ENCODE peak calls at places on chromosome 20, in nine cellular contexts. M is mesothelial cell of epicardium, A is AG04450, P is IMR-90, K is left lung, Z is stomach, L is endothelial cell, W is neural crest cell, U is NB4. E is an unnamed sample.

GRCh38 chr20:58797371-58798050 is 53.2 kb downstream of the GNAS-AS1 start:
- DNase-seq in Z (no peak), M (no peak), K (no peak), U (no peak), A (no peak), W (no peak), P (no peak), L (no peak), E (no peak)

GRCh38 chr20:62346398-62347150 is 20.5 kb downstream of the LAMA5 start:
- DNase-seq in U (no peak), M (no peak), K (no peak), A (no peak), Z (no peak), W (no peak), P (no peak), L (no peak), E (no peak)

GRCh38 chr20:62516345-62516744 is 40.5 kb upstream of the GATA5 start:
- DNase-seq in Z (peak; percentile 55), U (no peak), P (no peak), L (no peak), K (no peak), M (no peak), W (no peak), A (no peak), E (no peak)

GRCh38 chr20:19661717-19662637 is 96.1 kb upstream of the RIN2 start:
- DNase-seq in U (peak; percentile 80), K (peak; percentile 55), P (peak; percentile 71), A (peak; percentile 42), M (peak; percentile 70), L (peak; percentile 64), Z (peak; percentile 71), W (peak; percentile 68), E (peak; percentile 72)

GRCh38 chr20:52193886-52194545 is 2.4 kb upstream of the ZFP64 start:
- DNase-seq in L (no peak), U (no peak), Z (no peak), W (no peak), A (no peak), M (no peak), P (no peak), K (no peak), E (no peak)

GRCh38 chr20:64093013-64093503 is 8.9 kb upstream of the LKAAEAR1 start:
- DNase-seq in A (no peak), P (no peak), Z (no peak), L (no peak), U (no peak), M (no peak), W (no peak), K (no peak), E (no peak)

GRCh38 chr20:4813839-4814695 is 92.4 kb downstream of the PRND start:
- DNase-seq in K (no peak), L (peak; percentile 37), A (no peak), U (peak; percentile 94), Z (no peak), P (no peak), M (no peak), W (no peak), E (peak; percentile 22)

GRCh38 chr20:59631751-59632380 is 27.5 kb downstream of the PHACTR3 start:
- DNase-seq in Z (no peak), L (no peak), P (no peak), K (no peak), M (peak; percentile 29), U (no peak), A (no peak), W (no peak), E (no peak)

GRCh38 chr20:327041-327945 is 1.9 kb downstream of the SOX12 start:
- DNase-seq in W (peak; percentile 86), P (peak; percentile 92), A (peak; percentile 90), K (peak; percentile 90), L (peak; percentile 88), M (peak; percentile 94), U (peak; percentile 97), Z (peak; percentile 84), E (peak; percentile 92)

GRCh38 chr20:10313701-10314100 is 95.1 kb downstream of the SNAP25 start:
- DNase-seq in K (no peak), A (no peak), M (no peak), P (peak; percentile 20), L (no peak), U (no peak), Z (no peak), W (no peak), E (no peak)

GRCh38 chr20:18984238-18985200 is 170.9 kb downstream of the SCP2D1 start:
- DNase-seq in Z (no peak), L (no peak), M (no peak), U (peak; percentile 37), K (no peak), W (no peak), P (no peak), A (no peak), E (no peak)

GRCh38 chr20:64108731-64109389 is 1.5 kb upstream of the NPBWR2 start:
- DNase-seq in M (peak; percentile 29), K (peak; percentile 11), A (no peak), L (no peak), P (no peak), U (no peak), W (no peak), Z (peak; percentile 23), E (peak; percentile 3)

GRCh38 chr20:8082025-8082424 is 50.0 kb upstream of the PLCB1 start:
- DNase-seq in L (no peak), K (no peak), Z (no peak), P (no peak), W (no peak), U (peak; percentile 4), A (no peak), M (no peak), E (peak; percentile 46)

DNA sequence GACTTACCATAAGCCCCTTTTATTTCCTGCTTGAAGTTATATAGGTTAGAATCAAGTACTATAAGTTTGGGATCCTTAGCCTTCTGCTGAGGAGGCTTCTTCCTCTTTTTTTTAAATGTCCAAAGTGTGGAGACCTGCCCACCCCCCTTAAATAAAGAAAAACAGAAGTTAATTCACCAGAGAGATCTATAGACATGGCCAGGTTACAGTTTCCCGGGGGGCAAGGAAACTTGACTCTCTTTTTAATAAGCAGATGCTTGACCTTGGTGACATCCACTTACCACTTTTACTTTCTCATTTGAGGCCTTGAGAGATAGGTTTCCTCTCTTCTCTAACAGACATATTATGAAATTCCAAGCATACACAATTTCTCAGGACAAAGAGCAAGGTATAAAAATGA is 88.3 kb downstream of the BMP2 start:
- DNase-seq in A (no peak), U (peak; percentile 65), Z (no peak), P (no peak), M (no peak), K (no peak), L (no peak), W (no peak), E (no peak)
- TF ChIP-seq CTCF in A (no peak), U (no peak), Z (no peak), P (no peak), M (no peak), K (no peak), L (no peak), W (no peak), E (no peak)

DNA sequence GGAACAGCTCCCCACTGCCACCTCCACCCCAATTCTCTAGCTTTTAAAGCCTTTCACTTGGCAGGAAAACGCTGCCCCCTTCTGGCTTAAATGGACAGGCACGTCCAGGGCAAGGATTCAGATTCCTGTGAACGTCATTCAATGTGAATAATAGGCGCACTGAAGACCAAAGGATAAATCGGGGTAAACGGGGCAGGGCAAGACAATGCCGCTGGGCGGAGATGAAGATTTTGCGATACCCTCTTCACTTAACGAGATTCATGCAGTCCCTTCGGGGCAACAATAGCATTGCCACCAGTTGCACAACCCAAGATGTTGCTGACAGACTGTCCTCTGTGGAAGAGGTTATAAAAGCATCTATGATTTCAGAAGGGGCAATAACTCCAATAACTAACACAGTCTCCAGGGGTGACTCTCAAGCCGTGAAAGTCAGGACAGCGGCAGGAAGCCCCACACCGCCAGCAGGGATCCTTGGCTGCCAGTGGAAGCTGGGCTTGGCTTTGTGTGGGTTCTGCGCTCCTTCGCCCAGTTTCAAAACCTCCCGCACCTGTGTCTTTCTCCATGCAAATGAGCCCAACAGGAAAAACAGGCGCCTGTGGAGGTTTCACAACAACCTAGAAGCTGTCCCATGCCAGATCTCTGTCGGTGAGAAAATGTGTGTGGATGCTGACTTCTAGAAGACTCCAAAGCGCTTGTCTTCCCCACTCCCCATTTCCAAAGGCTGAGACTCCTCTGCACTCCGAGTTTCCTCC is 291.8 kb downstream of the BMP7 start:
- DNase-seq in U (peak; percentile 90), L (peak; percentile 66), M (peak; percentile 67), P (peak; percentile 37), K (no peak), Z (peak; percentile 31), W (peak; percentile 70), A (no peak), E (peak; percentile 81)
- TF ChIP-seq CTCF in U (peak; percentile 85), L (peak; percentile 50), M (peak; percentile 71), P (peak; percentile 61), K (peak; percentile 27), Z (no peak), W (peak; percentile 89), A (peak; percentile 68), E (peak; percentile 95)

DNA sequence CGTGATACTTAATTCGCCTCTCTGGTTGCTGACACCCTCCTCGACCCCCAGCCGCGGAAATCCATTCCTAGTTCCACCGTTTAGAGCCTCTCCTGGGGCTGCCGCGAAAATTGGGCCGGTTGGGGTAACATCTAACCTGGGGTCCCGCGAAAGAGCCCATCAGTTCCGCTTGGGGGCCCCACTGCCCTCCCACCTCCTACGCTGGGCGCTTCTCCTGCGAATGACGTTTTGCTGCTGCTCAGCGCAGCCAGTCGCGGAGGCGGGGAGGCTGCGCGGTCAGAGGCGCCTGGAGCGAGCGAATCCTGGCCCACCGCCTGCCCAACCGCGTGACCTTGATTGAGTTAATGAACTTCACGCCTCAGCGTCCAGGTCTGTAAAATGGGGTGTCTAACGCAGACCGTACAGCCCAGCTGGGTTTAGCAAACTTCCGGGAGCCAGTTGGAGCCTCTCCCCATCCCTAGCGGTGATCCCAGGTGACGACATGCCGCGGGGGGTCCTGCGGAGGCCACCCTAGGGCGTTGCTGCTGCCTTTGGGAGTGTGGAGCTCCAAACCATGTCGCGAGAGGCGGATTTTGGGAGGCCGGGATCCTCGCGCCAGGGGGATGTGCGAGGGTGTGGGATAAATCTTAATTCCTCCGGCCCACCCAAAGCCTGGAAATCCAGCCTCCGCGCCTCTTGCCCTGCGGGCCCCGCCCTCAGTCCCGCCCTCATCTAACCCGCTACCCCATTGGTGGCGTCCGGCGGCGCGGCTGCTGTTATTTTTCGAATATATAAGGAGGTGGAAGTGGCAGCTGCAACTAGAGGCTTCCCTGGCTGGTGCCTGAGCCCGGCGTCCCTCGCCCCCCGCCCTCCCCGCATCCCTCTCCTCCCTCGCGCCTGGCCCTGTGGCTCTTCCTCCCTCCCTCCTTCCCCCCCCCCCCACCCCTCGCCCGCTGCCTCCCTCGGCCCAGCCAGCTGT is at the start of gene CDC25B:
- DNase-seq in Z (peak; percentile 95), W (peak; percentile 82), M (peak; percentile 86), P (peak; percentile 83), L (peak; percentile 81), A (peak; percentile 68), K (peak; percentile 95), U (peak; percentile 95), E (peak; percentile 90)
- TF ChIP-seq CTCF in Z (peak; percentile 83), W (peak; percentile 63), M (peak; percentile 48), P (peak; percentile 22), L (peak; percentile 40), A (peak; percentile 52), K (peak; percentile 38), U (peak; percentile 23), E (peak; percentile 49)

GRCh38 chr20:9177278-9177677 is 108.4 kb downstream of the PLCB4 start:
- DNase-seq in L (no peak), P (no peak), Z (no peak), U (no peak), A (no peak), M (no peak), K (no peak), W (no peak), E (no peak)

GRCh38 chr20:9169409-9169808 is 100.5 kb downstream of the PLCB4 start:
- DNase-seq in U (no peak), A (no peak), P (no peak), Z (no peak), M (no peak), K (no peak), W (no peak), L (no peak), E (no peak)

GRCh38 chr20:9172908-9173307 is 104.0 kb downstream of the PLCB4 start:
- DNase-seq in M (no peak), L (no peak), U (no peak), W (no peak), P (no peak), A (no peak), K (no peak), Z (no peak), E (no peak)
- TF ChIP-seq CTCF in M (no peak), L (no peak), U (no peak), W (no peak), P (no peak), A (no peak), K (no peak), Z (no peak), E (peak; percentile 40)

E was measured in Caco-2.